ENCODE peak calls at places on chromosomes 2 and 18, in seven cellular contexts. L is Caki2; W is T-helper 9 cell; M is CD4-positive, CD25-positive, alpha-beta regulatory T cell; V is substantia nigra; U is cardiac fibroblast; E is stimulated activated CD4-positive, alpha-beta T cell treated with anti-CD3 and anti-CD28 coated beads, Interleukin-12 subunit alpha, Interleukin-12 subunit beta, amount 100 ng/mL, for 4 hours. F is an unnamed sample.
A peak's percentile ranks its signal among the peaks of the same experiment; 100 is the strongest.

GRCh38 chr2:20185176-20186022 is 39.5 kb downstream of the SDC1 start:
- DNase-seq in L (peak; percentile 61), W (no peak), M (no peak), V (no peak), U (peak; percentile 48), E (no peak), F (no peak)

GRCh38 chr2:233060500-233061006 is 411 bp downstream of the INPP5D start:
- DNase-seq in L (no peak), W (no peak), M (no peak), V (no peak), U (no peak), E (no peak), F (no peak)

GRCh38 chr2:132437852-132438649 is 21.4 kb downstream of the GPR39 start:
- DNase-seq in L (no peak), W (no peak), M (no peak), V (no peak), U (peak; percentile 24), E (no peak), F (no peak)

GRCh38 chr18:45321520-45321919 is 293.8 kb upstream of the SLC14A2 start:
- DNase-seq in L (no peak), W (no peak), M (no peak), V (no peak), U (no peak), E (no peak), F (peak; percentile 89)

GRCh38 chr2:161415041-161415440 is 1.1 kb upstream of the TBR1 start:
- DNase-seq in L (no peak), W (peak; percentile 2), M (no peak), V (no peak), U (no peak), E (no peak), F (no peak)

GRCh38 chr2:20532634-20533437 is 86.0 kb downstream of the RHOB start:
- DNase-seq in L (no peak), W (no peak), M (no peak), V (no peak), U (no peak), E (no peak), F (no peak)

GRCh38 chr2:26993768-26994167 is 23.3 kb downstream of the MAPRE3 start:
- DNase-seq in L (no peak), W (no peak), M (peak; percentile 5), V (no peak), U (no peak), E (no peak), F (no peak)

GRCh38 chr2:206647985-206648384 is 5.7 kb downstream of the FAM237A start:
- DNase-seq in L (no peak), W (no peak), M (no peak), V (no peak), U (peak; percentile 22), E (no peak), F (no peak)

GRCh38 chr2:151306621-151307020 is 17.2 kb upstream of the NMI start:
- DNase-seq in L (no peak), W (no peak), M (no peak), V (no peak), U (peak; percentile 92), E (no peak), F (no peak)

GRCh38 chr2:211247751-211248150 is 691.4 kb downstream of the CPS1 start:
- DNase-seq in L (no peak), W (no peak), M (no peak), V (no peak), U (no peak), E (no peak), F (no peak)

GRCh38 chr2:240604291-240604938 is 17.9 kb downstream of the CAPN10 start:
- DNase-seq in L (peak; percentile 52), W (no peak), M (no peak), V (no peak), U (peak; percentile 75), E (no peak), F (peak; percentile 94)

GRCh38 chr18:61569176-61569892 is 236.1 kb downstream of the CDH20 start:
- DNase-seq in L (peak; percentile 0), W (no peak), M (no peak), V (no peak), U (peak; percentile 77), E (no peak), F (no peak)

GRCh38 chr18:67997496-67997895 is 481.0 kb upstream of the DSEL start:
- DNase-seq in L (no peak), W (no peak), M (no peak), V (no peak), U (no peak), E (no peak), F (no peak)

GRCh38 chr18:39660141-39660540 is 2094.5 kb upstream of the CELF4 start:
- DNase-seq in L (no peak), W (no peak), M (no peak), V (no peak), U (peak; percentile 43), E (no peak), F (no peak)

GRCh38 chr18:1304392-1304992 is 399.8 kb downstream of the ADCYAP1 start:
- DNase-seq in L (no peak), W (no peak), M (no peak), V (no peak), U (no peak), E (no peak), F (no peak)

GRCh38 chr2:1642066-1642861 is 102.1 kb downstream of the PXDN start:
- DNase-seq in L (no peak), W (no peak), M (no peak), V (no peak), U (no peak), E (no peak), F (no peak)

GRCh38 chr2:183112575-183112974 is 11.7 kb upstream of the NUP35 start:
- DNase-seq in L (no peak), W (no peak), M (no peak), V (no peak), U (no peak), E (no peak), F (no peak)

GRCh38 chr18:46278481-46279465 is 174.6 kb downstream of the HAUS1 start:
- DNase-seq in L (no peak), W (no peak), M (peak; percentile 19), V (no peak), U (peak; percentile 60), E (no peak), F (no peak)

GRCh38 chr2:35538796-35539195 is 816.8 kb upstream of the CRIM1 start:
- DNase-seq in L (no peak), W (no peak), M (no peak), V (no peak), U (no peak), E (no peak), F (no peak)

GRCh38 chr18:4831791-4832375 is 365.2 kb downstream of the AKAIN1 start:
- DNase-seq in L (no peak), W (no peak), M (no peak), V (no peak), U (no peak), E (no peak), F (no peak)

GRCh38 chr18:69002233-69002632 is 204.4 kb downstream of the CCDC102B start:
- DNase-seq in L (no peak), W (no peak), M (no peak), V (no peak), U (no peak), E (no peak), F (no peak)

GRCh38 chr2:234564719-234565118 is 67.8 kb upstream of the ARL4C start:
- DNase-seq in L (no peak), W (no peak), M (no peak), V (no peak), U (peak; percentile 55), E (no peak), F (no peak)

GRCh38 chr18:47420130-47420529 is 168.7 kb upstream of the SKOR2 start:
- DNase-seq in L (no peak), W (no peak), M (no peak), V (no peak), U (no peak), E (no peak), F (no peak)

GRCh38 chr18:55309249-55309648 is 278.7 kb downstream of the TCF4 start:
- DNase-seq in L (no peak), W (no peak), M (no peak), V (no peak), U (no peak), E (no peak), F (no peak)

GRCh38 chr2:136238552-136239346 is 120.8 kb upstream of the CXCR4 start:
- DNase-seq in L (no peak), W (peak; percentile 42), M (peak; percentile 84), V (no peak), U (peak; percentile 81), E (no peak), F (no peak)

GRCh38 chr2:141554810-141555209 is 576.0 kb downstream of the LRP1B start:
- DNase-seq in L (peak; percentile 29), W (no peak), M (no peak), V (no peak), U (peak; percentile 42), E (no peak), F (no peak)

GRCh38 chr2:39942970-39943369 is 163.9 kb upstream of the THUMPD2 start:
- DNase-seq in L (no peak), W (no peak), M (peak; percentile 29), V (no peak), U (peak; percentile 25), E (no peak), F (no peak)

GRCh38 chr2:217647925-217648324 is 354.9 kb downstream of the TNS1 start:
- DNase-seq in L (no peak), W (no peak), M (no peak), V (no peak), U (no peak), E (no peak), F (no peak)

GRCh38 chr2:111662039-111662740 is 221.8 kb downstream of the ANAPC1 start:
- DNase-seq in L (no peak), W (no peak), M (peak; percentile 26), V (no peak), U (peak; percentile 81), E (no peak), F (no peak)

GRCh38 chr18:69401475-69402218 is 959 bp downstream of the DOK6 start:
- DNase-seq in L (no peak), W (no peak), M (no peak), V (no peak), U (peak; percentile 30), E (no peak), F (peak; percentile 82)

GRCh38 chr2:220451438-220451837 is 824.0 kb downstream of the SLC4A3 start:
- DNase-seq in L (no peak), W (no peak), M (no peak), V (no peak), U (no peak), E (no peak), F (no peak)

GRCh38 chr2:224837066-224837465 is 120.9 kb upstream of the CCDC195 start:
- DNase-seq in L (no peak), W (no peak), M (no peak), V (no peak), U (peak; percentile 54), E (no peak), F (no peak)

GRCh38 chr2:39264733-39265132 is 21.0 kb upstream of the CDKL4 start:
- DNase-seq in L (no peak), W (no peak), M (peak; percentile 33), V (no peak), U (no peak), E (no peak), F (no peak)

GRCh38 chr18:34492652-34493051 is 217.4 kb upstream of the DTNA start:
- DNase-seq in L (no peak), W (no peak), M (no peak), V (no peak), U (peak; percentile 16), E (no peak), F (no peak)

GRCh38 chr2:11977766-11978524 is 231.5 kb downstream of the LPIN1 start:
- DNase-seq in L (no peak), W (no peak), M (no peak), V (no peak), U (no peak), E (no peak), F (no peak)

GRCh38 chr2:71939588-71940535 is 207.8 kb downstream of the CYP26B1 start:
- DNase-seq in L (no peak), W (no peak), M (no peak), V (no peak), U (no peak), E (no peak), F (no peak)

GRCh38 chr18:79353238-79353637 is 42.5 kb upstream of the NFATC1 start:
- DNase-seq in L (no peak), W (no peak), M (no peak), V (no peak), U (peak; percentile 5), E (no peak), F (no peak)

GRCh38 chr2:176129825-176130152 is 284 bp downstream of the HOXD8 start:
- DNase-seq in L (no peak), W (no peak), M (no peak), V (no peak), U (no peak), E (no peak), F (no peak)

F was measured in posterior cingulate gyrus.